ENCODE peak calls at places on chromosomes 1 and 21, in five cellular contexts. F, D, E, T and Y are unnamed samples.

GRCh38 chr21:29449306-29449940 is 150.7 kb downstream of the BACH1 start:
- DNase-seq in F (no peak), D (no peak), T (no peak), E (peak; percentile 29), Y (no peak)

GRCh38 chr1:111801071-111801850 is 45.6 kb downstream of the DDX20 start:
- DNase-seq in T (no peak), D (peak; percentile 58), F (no peak), E (no peak), Y (no peak)

GRCh38 chr1:235411489-235412486 is 44.6 kb downstream of the TBCE start:
- DNase-seq in T (peak; percentile 26), D (no peak), E (peak; percentile 19), F (no peak), Y (no peak)

GRCh38 chr1:64686828-64687724 is 57.8 kb upstream of the RAVER2 start:
- DNase-seq in F (no peak), E (peak; percentile 73), D (no peak), T (peak; percentile 41), Y (no peak)

GRCh38 chr1:165542647-165543046 is 1.2 kb upstream of the LRRC52 start:
- DNase-seq in F (no peak), E (no peak), T (no peak), D (no peak), Y (no peak)

GRCh38 chr1:17923684-17924083 is 168.6 kb downstream of the ACTL8 start:
- DNase-seq in E (no peak), F (no peak), T (no peak), D (no peak), Y (no peak)

GRCh38 chr1:95018602-95019369 is 54.0 kb downstream of the ALG14 start:
- DNase-seq in F (no peak), E (no peak), D (no peak), T (no peak), Y (no peak)

GRCh38 chr1:210445485-210445884 is 116.8 kb downstream of the HHAT start:
- DNase-seq in F (no peak), D (no peak), E (no peak), T (no peak), Y (no peak)

GRCh38 chr1:29156543-29157268 is 25.0 kb downstream of the SRSF4 start:
- DNase-seq in D (no peak), T (peak; percentile 49), F (no peak), E (peak; percentile 88), Y (no peak)

GRCh38 chr21:25791321-25791720 is 56.5 kb downstream of the GABPA start:
- DNase-seq in D (no peak), E (no peak), F (no peak), T (no peak), Y (no peak)

GRCh38 chr1:10905841-10906655 is 106.4 kb upstream of the TARDBP start:
- DNase-seq in F (no peak), E (no peak), D (no peak), T (no peak), Y (no peak)

GRCh38 chr1:153792631-153793041 is 17.4 kb downstream of the SLC27A3 start:
- DNase-seq in T (no peak), F (peak; percentile 22), E (no peak), D (no peak), Y (no peak)

GRCh38 chr1:176643536-176643935 is 180.6 kb downstream of the PAPPA2 start:
- DNase-seq in D (no peak), T (no peak), E (no peak), F (no peak), Y (no peak)

GRCh38 chr1:53264048-53264447 is 25.7 kb upstream of the MAGOH start:
- DNase-seq in T (no peak), D (no peak), F (no peak), E (no peak), Y (no peak)

GRCh38 chr1:155169541-155169940 is 3.6 kb downstream of the KRTCAP2 start:
- DNase-seq in D (no peak), E (no peak), T (no peak), F (no peak), Y (no peak)

GRCh38 chr1:117237701-117238413 is 27.1 kb upstream of the VTCN1 start:
- DNase-seq in E (peak; percentile 60), D (no peak), T (no peak), F (no peak), Y (no peak)

GRCh38 chr1:10063878-10064277 is 31.1 kb downstream of the UBE4B start:
- DNase-seq in T (no peak), E (no peak), D (no peak), F (no peak), Y (no peak)

GRCh38 chr1:169326644-169327316 is 40.8 kb downstream of the NME7 start:
- DNase-seq in E (peak; percentile 41), T (no peak), D (no peak), F (no peak), Y (no peak)

GRCh38 chr1:195336718-195337269 is 1271.4 kb downstream of the KCNT2 start:
- DNase-seq in D (no peak), F (no peak), E (no peak), T (no peak), Y (no peak)

GRCh38 chr1:115057661-115058249 is 28.1 kb downstream of the TSHB start:
- DNase-seq in E (no peak), D (no peak), T (no peak), F (no peak), Y (no peak)

GRCh38 chr21:38807481-38807880 is 1.8 kb downstream of the ETS2 start:
- DNase-seq in E (no peak), T (no peak), D (no peak), F (no peak), Y (no peak)

GRCh38 chr1:36099681-36100341 is 11.1 kb downstream of the ADPRS start:
- DNase-seq in D (peak; percentile 74), E (peak; percentile 82), F (peak; percentile 73), T (peak; percentile 83), Y (peak; percentile 87)

GRCh38 chr1:168920456-168921094 is 185.9 kb upstream of the ATP1B1 start:
- DNase-seq in T (peak; percentile 37), D (no peak), E (peak; percentile 88), F (peak; percentile 44), Y (no peak)

GRCh38 chr1:202192770-202193613 is 607 bp upstream of the LGR6 start:
- DNase-seq in T (peak; percentile 62), E (peak; percentile 63), F (peak; percentile 41), D (peak; percentile 50), Y (peak; percentile 56)
- H3K27me3 ChIP-seq in T (peaks cover 62% of the 10 kb centered on the region), E (peaks cover 51% of the 10 kb centered on the region), F (peaks cover 7% of the 10 kb centered on the region), D (peaks cover 47% of the 10 kb centered on the region), Y (no peaks in the 10 kb centered on the region)

GRCh38 chr1:214187152-214187900 is 93.6 kb upstream of the SMYD2 start:
- DNase-seq in D (no peak), T (no peak), E (peak; percentile 3), F (no peak), Y (no peak)
- H3K27me3 ChIP-seq in D (peaks cover 98% of the 10 kb centered on the region), T (peaks cover 55% of the 10 kb centered on the region), E (peaks cover 48% of the 10 kb centered on the region), F (peaks cover 32% of the 10 kb centered on the region), Y (no peaks in the 10 kb centered on the region)

GRCh38 chr1:203185585-203185984 is 919 bp downstream of the CHI3L1 start:
- DNase-seq in F (no peak), T (no peak), D (no peak), E (no peak), Y (no peak)

GRCh38 chr1:203186091-203186445 is 436 bp downstream of the CHI3L1 start:
- DNase-seq in T (no peak), F (no peak), E (no peak), D (no peak), Y (no peak)

GRCh38 chr1:203188686-203189232 is 2.3 kb upstream of the CHI3L1 start:
- DNase-seq in F (no peak), E (no peak), D (no peak), T (no peak), Y (no peak)

GRCh38 chr1:203186446-203187305 is at the start of gene CHI3L1:
- DNase-seq in T (no peak), D (no peak), E (peak; percentile 75), F (no peak), Y (no peak)

DNA sequence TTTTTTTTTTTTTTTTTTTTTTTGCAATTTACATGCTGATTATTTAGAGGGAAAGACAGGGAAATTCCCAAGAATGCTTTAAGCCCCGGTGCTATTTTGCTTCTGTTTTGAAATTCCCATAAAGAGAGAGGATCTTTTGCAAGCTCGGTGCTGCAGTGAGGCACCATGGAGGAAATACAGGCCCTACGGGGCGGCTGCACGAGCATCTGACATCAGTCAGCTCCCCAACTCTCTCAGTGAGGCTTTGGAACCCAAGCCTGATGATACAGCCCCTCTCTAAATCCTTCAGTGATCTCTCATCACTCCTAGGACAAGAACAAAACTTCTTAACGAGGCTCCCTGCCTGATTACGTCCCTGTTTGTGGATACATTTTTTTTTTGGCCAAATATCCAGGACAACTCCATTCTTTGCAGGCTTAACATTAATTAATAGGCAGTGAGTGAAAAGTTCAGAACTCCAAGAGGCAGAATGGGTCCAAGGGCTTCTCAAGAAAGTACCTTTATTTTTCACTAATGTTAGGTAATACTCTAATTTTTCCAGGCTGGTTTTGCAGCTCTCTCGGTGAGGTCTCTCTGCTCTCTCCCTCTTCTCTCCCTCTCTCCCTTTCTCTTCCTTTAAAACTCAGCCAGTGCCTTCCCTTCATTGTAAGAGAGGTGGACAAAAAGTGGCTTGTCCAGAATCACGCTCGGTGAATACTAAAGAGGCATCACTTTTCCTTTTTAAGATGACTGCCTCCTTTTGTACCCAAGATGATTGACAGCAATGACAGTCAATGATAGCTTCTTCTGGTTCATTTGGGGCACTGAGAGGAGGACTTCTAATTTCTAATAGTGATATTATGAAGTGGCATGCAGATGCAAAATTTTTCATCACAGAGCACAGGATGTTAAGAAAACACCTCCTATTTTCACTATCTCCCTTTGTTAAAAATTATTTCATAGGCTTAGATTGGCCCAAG is 1.1 kb upstream of the CHI3L1 start:
- DNase-seq in D (no peak), E (no peak), F (no peak), T (no peak), Y (no peak)
- H3K27me3 ChIP-seq in D (peaks cover 16% of the 10 kb centered on the region), E (no peaks in the 10 kb centered on the region), F (no peaks in the 10 kb centered on the region), T (peaks cover 6% of the 10 kb centered on the region), Y (no peaks in the 10 kb centered on the region)

GRCh38 chr1:203518541-203518940 is 24.6 kb downstream of the OPTC start:
- DNase-seq in T (no peak), F (no peak), E (no peak), D (no peak), Y (no peak)

GRCh38 chr1:203517426-203517974 is 23.5 kb downstream of the OPTC start:
- DNase-seq in F (no peak), T (no peak), E (no peak), D (no peak), Y (no peak)

GRCh38 chr1:203519053-203519770 is 25.3 kb downstream of the OPTC start:
- DNase-seq in D (no peak), F (no peak), E (no peak), T (peak; percentile 73), Y (peak; percentile 88)

GRCh38 chr1:203519896-203520295 is 25.9 kb downstream of the OPTC start:
- DNase-seq in F (no peak), D (no peak), T (no peak), E (no peak), Y (no peak)

DNA sequence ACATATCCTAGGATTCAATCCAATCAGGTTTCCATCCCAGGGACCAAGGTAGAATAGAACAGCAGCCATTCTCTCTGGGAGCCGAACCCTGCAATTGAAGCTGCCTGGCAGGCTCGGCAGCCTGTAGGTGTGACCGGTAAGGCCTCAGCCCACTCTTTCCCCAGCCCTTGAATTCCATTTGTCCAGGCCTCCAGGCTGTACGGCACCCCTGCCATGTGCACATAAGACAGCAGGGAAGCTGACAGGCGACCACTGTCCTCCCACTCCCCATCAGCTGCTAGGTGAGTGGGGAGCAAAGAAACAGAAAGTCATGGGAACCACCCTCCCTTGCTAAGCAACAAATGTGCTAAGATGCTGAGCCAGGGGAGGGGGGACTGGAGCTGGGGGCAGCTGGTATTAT is 23.0 kb downstream of the OPTC start:
- DNase-seq in E (no peak), F (no peak), D (no peak), T (no peak), Y (no peak)
- H3K27me3 ChIP-seq in E (peaks cover 28% of the 10 kb centered on the region), F (no peaks in the 10 kb centered on the region), D (no peaks in the 10 kb centered on the region), T (no peaks in the 10 kb centered on the region), Y (no peaks in the 10 kb centered on the region)